ENCODE peak calls at places on chromosomes 2 and 18, in eight cellular contexts. F is body of pancreas, R is HepG2, B is sigmoid colon, L is lower leg skin, A is H54, J is Peyer's patch, S is heart left ventricle. N is an unnamed sample.

GRCh38 chr2:173323371-173323770 is 31.3 kb upstream of the CDCA7 start:
- DNase-seq in F (no peak), S (no peak), J (no peak), B (no peak), A (no peak), R (no peak), L (no peak), N (no peak)

GRCh38 chr2:79757526-79757925 is 244.7 kb downstream of the CTNNA2 start:
- DNase-seq in R (no peak), J (peak), F (no peak), S (no peak), L (no peak), B (no peak), A (no peak), N (no peak)

GRCh38 chr2:105873721-105874120 is 129.0 kb downstream of the NCK2 start:
- DNase-seq in A (peak), R (peak), B (no peak), L (peak), F (no peak), S (no peak), J (no peak), N (no peak)

GRCh38 chr18:63757541-63757940 is 17.7 kb upstream of the SERPINB7 start:
- DNase-seq in A (no peak), S (no peak), L (no peak), F (no peak), B (no peak), R (no peak), J (no peak), N (no peak)

GRCh38 chr18:57943723-57944122 is 100.3 kb upstream of the NEDD4L start:
- DNase-seq in A (no peak), L (no peak), R (no peak), S (no peak), B (no peak), F (no peak), J (no peak), N (no peak)

GRCh38 chr2:48541696-48542389 is 11.9 kb downstream of the STON1 start:
- DNase-seq in L (no peak), J (no peak), B (no peak), A (no peak), S (no peak), F (no peak), R (no peak), N (no peak)

GRCh38 chr2:151043484-151043883 is 218.2 kb downstream of the RBM43 start:
- DNase-seq in A (peak), F (no peak), J (no peak), L (no peak), S (no peak), R (no peak), B (no peak), N (no peak)

GRCh38 chr18:79875531-79875919 is 75.9 kb downstream of the SLC66A2 start:
- DNase-seq in J (no peak), F (no peak), B (no peak), A (no peak), L (peak), S (no peak), R (no peak), N (no peak)

GRCh38 chr2:205771063-205771462 is 88.8 kb downstream of the NRP2 start:
- DNase-seq in B (no peak), L (no peak), S (no peak), R (no peak), F (no peak), A (no peak), J (no peak), N (no peak)

GRCh38 chr2:15943914-15944313 is 3.6 kb downstream of the MYCN start:
- DNase-seq in J (no peak), B (no peak), S (no peak), F (no peak), R (no peak), L (peak), A (no peak), N (no peak)

GRCh38 chr2:25332571-25332970 is 9.2 kb downstream of the DNMT3A start:
- DNase-seq in S (peak), R (no peak), L (no peak), A (no peak), J (no peak), F (no peak), B (no peak), N (no peak)

GRCh38 chr2:33212151-33212550 is 264.3 kb upstream of the RASGRP3 start:
- DNase-seq in A (no peak), L (no peak), R (peak), S (no peak), J (no peak), B (no peak), F (no peak), N (peak)

GRCh38 chr2:71498261-71498701 is 44.9 kb downstream of the DYSF start:
- DNase-seq in R (peak), L (no peak), A (peak), S (no peak), F (no peak), B (peak), J (no peak), N (no peak)

GRCh38 chr2:154689158-154689557 is 9.3 kb upstream of the KCNJ3 start:
- DNase-seq in B (no peak), L (no peak), R (no peak), S (no peak), F (no peak), A (no peak), J (no peak), N (no peak)

GRCh38 chr2:54000524-54000923 is 29.7 kb upstream of the PSME4 start:
- DNase-seq in A (no peak), R (no peak), B (no peak), L (no peak), J (no peak), S (no peak), F (no peak), N (peak)

GRCh38 chr2:124911560-124911959 is 886.5 kb downstream of the CNTNAP5 start:
- DNase-seq in F (no peak), L (no peak), S (no peak), A (no peak), R (no peak), J (no peak), B (no peak), N (no peak)

GRCh38 chr2:100742884-100743283 is 77.1 kb upstream of the NPAS2 start:
- DNase-seq in A (no peak), S (peak), R (peak), L (no peak), B (no peak), F (no peak), J (no peak), N (no peak)

GRCh38 chr2:100736121-100736915 is 83.6 kb upstream of the NPAS2 start:
- DNase-seq in L (no peak), A (no peak), R (no peak), J (no peak), F (no peak), B (no peak), S (no peak), N (no peak)

GRCh38 chr2:100741880-100742814 is 77.8 kb upstream of the NPAS2 start:
- DNase-seq in L (no peak), A (no peak), F (no peak), R (peak), B (peak), J (no peak), S (peak), N (no peak)

GRCh38 chr2:100744184-100744583 is 75.8 kb upstream of the NPAS2 start:
- DNase-seq in L (no peak), R (no peak), F (no peak), B (no peak), A (no peak), S (no peak), J (no peak), N (no peak)

GRCh38 chr2:100739735-100740432 is 80.1 kb upstream of the NPAS2 start:
- DNase-seq in F (no peak), R (no peak), B (no peak), A (no peak), J (no peak), L (no peak), S (no peak), N (no peak)
- TF ChIP-seq POLR2A in F (no peak), R (no peak), B (no peak), A (no peak), J (no peak), L (no peak), S (no peak), N (no peak)

DNA sequence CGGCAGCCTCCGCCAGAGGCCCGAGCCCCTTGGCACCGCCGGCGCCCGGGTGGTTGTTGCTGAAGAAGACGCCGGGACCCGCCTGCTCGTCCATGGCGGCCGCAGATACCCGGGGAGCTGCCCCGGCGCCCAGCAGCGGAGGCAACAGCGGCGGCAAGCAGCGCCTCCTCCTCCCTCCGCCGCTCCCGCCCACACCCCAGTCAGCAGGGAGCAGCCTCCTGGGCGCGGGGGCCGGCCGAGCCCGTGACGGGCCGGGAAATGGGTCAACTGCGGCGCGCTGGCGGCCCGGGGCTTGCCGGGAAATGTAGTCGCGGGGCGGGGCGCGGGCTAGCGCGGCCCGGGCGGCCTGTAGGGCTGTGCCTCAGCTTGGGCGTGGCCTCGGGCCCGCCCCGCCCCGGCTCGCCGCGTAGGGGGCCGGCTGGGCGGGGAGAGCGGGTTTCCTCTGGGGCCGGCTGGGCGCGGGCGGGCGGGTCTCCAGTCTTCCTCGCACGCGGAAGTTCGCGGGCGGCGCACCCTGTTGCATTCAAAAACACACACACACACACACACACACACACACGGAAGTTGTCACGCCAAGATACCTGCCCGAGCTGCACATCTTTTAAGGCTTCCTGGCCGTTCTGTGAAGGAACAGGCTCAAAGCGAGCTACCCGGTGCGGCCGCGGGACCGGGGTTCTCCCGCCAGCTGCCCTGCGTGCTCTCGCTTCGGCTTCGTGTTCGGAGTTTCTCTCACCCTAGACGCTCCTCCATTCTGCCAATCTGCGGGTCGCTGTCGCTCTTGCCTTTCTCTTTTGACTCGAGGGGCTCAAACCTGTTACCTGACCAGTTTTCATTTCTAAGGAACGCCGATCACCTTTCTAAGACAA is at the start of gene STRN:
- DNase-seq in J (peak), B (peak), A (peak), L (peak), S (peak), F (peak), R (peak), N (peak)
- TF ChIP-seq POLR2A in J (peak), B (peak), A (peak), L (peak), S (peak), F (peak), R (peak), N (peak)

GRCh38 chr2:112584134-112584890 is at the start of gene CHCHD5:
- DNase-seq in S (peak), F (peak), L (peak), B (peak), J (peak), A (peak), R (peak), N (peak)
- TF ChIP-seq POLR2A in S (peak), F (peak), L (no peak), B (peak), J (peak), A (peak), R (peak), N (peak)

GRCh38 chr2:144505245-144505801 is 14.6 kb downstream of the ZEB2 start:
- DNase-seq in S (peak), R (no peak), A (no peak), F (no peak), B (no peak), J (no peak), L (no peak), N (peak)

GRCh38 chr2:144508162-144508765 is 11.7 kb downstream of the ZEB2 start:
- DNase-seq in A (no peak), B (no peak), R (no peak), F (no peak), J (no peak), L (peak), S (peak), N (peak)

GRCh38 chr2:144509001-144509545 is 10.8 kb downstream of the ZEB2 start:
- DNase-seq in A (no peak), S (no peak), F (no peak), B (no peak), L (no peak), R (no peak), J (no peak), N (peak)

GRCh38 chr2:144509548-144510205 is 10.2 kb downstream of the ZEB2 start:
- DNase-seq in A (no peak), F (no peak), B (no peak), J (no peak), R (no peak), L (no peak), S (no peak), N (peak)

GRCh38 chr2:144507441-144508161 is 12.3 kb downstream of the ZEB2 start:
- DNase-seq in S (no peak), B (no peak), R (no peak), A (no peak), F (no peak), L (no peak), J (no peak), N (peak)
- TF ChIP-seq POLR2A in S (no peak), B (no peak), R (no peak), A (no peak), F (no peak), L (no peak), J (no peak), N (no peak)

GRCh38 chr18:41052625-41053024 is 902.4 kb upstream of the PIK3C3 start:
- DNase-seq in B (no peak), F (no peak), A (no peak), L (no peak), R (no peak), J (no peak), S (no peak), N (no peak)
- TF ChIP-seq POLR2A in B (no peak), F (no peak), A (no peak), L (no peak), R (no peak), J (no peak), S (no peak), N (no peak)

GRCh38 chr2:159082119-159082518 is 113.7 kb downstream of the TANC1 start:
- DNase-seq in B (no peak), S (no peak), A (no peak), F (no peak), J (no peak), R (no peak), L (no peak), N (no peak)

GRCh38 chr2:159086874-159087273 is 118.4 kb downstream of the TANC1 start:
- DNase-seq in J (no peak), A (no peak), F (no peak), B (no peak), R (no peak), L (no peak), S (no peak), N (no peak)

GRCh38 chr2:159086332-159086731 is 117.9 kb downstream of the TANC1 start:
- DNase-seq in B (no peak), A (no peak), R (no peak), J (no peak), F (peak), L (no peak), S (no peak), N (peak)

GRCh38 chr2:159083601-159084000 is 115.2 kb downstream of the TANC1 start:
- DNase-seq in L (no peak), S (no peak), J (no peak), A (no peak), R (peak), F (no peak), B (no peak), N (no peak)

DNA sequence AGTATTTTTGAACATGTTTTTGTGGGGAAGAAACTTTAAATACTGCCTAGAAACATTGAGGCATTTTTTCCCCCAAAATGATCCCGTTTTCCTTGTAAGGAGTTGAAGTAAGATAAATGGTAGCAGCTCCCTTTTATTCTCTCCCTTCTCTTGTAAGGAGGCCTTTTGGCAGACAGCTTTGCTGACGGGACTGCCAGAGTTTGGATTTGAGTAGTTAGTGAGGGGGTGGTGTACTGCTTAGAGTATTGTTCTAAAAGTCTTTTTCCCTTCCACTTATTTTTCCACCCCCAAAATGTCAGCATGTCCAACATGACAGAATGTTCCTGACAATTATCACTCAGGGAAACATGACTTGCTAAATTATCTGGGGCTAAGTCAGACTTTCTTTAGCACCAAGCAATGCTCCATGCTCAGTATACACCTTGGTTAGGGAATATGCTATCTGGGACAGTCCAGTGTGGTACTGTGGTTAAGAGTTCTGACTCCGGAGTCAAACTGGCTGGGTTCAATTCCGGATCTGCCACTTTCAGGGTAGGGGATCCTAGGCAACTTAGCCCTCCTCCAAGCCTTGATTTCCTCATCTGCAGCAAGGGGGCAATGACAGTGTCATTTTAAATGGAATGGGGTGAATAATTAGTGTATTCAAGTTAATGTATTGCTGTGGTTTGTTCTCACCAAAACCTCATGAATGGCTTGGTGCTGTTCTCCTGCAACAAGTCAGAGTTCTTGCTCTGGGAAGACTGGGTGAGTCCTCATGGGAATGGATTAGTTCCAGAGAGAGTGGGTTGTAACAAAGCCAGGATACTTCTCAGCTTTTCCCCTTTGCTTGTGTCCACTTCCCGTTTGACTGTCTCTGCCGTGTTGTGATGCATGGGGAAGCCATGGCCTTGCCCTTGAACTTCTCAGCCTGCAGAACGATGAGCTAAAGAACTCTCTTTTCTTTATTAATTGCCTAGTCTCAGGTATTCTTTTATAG is 116.2 kb downstream of the TANC1 start:
- DNase-seq in R (no peak), J (no peak), S (no peak), A (no peak), B (no peak), F (no peak), L (no peak), N (no peak)
- TF ChIP-seq POLR2A in R (no peak), J (no peak), S (no peak), A (no peak), B (no peak), F (no peak), L (no peak), N (no peak)

GRCh38 chr2:118088051-118089014 is at the start of gene INSIG2:
- DNase-seq in F (peak), S (peak), B (peak), A (peak), R (peak), L (peak), J (peak), N (peak)
- TF ChIP-seq POLR2A in F (peak), S (peak), B (peak), A (peak), R (peak), L (no peak), J (peak), N (peak)

GRCh38 chr2:74250189-74250631 is 51.8 kb downstream of the MTHFD2 start:
- DNase-seq in R (peak), L (no peak), F (peak), B (no peak), J (peak), A (peak), S (peak), N (peak)
- TF ChIP-seq POLR2A in R (no peak), L (no peak), F (no peak), B (no peak), J (no peak), A (no peak), S (no peak), N (no peak)

DNA sequence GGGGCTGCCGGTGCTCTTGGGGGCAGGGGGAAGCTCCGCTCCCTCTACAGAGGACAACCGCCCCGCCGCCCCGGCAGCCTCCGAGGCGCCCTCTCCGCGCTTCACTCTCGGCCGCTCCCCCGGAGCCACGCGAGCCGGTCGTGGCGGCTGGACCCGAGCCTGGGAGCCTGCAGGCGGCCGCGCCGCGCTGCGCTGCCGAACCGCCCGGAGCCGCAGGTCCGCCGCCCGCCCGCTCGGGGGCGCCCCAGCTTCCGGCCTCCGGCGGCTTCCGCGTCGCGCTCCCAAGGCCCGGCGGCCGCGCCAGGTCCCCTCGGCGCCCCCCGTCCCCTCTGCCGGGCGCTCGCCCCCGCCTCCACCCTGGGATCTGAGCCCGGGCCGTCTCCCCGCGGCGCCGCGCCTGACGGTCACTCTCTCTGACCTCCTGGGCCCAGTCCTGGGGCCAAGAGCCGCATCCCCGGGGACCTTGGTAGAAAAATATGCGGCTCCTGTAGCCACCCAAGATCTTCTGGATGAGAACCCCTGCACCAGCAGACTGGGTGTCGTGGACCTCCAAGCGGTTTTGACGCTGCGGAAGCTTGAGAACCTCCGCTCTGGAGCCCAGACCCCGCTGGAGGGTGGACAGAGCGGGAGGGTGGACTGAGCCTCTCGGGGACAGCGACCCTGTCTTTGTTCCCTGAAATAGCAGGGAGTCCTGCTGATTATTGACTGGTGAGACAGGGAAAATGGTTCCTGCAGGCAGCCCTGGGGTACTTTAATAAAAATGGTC is 44.3 kb downstream of the SERTAD2 start:
- DNase-seq in J (peak), S (peak), R (no peak), F (peak), A (no peak), L (no peak), B (peak), N (peak)
- TF ChIP-seq POLR2A in J (peak), S (peak), R (peak), F (peak), A (no peak), L (no peak), B (no peak), N (peak)

N was measured in erythroblast.